ENCODE peak calls at places on chromosomes 2 and 18, in four cellular contexts. I is left lung, U is GM23338, T is RWPE1. R is an unnamed sample.

GRCh38 chr18:66966171-66966570 is 362.3 kb upstream of the CDH19 start:
- DNase-seq in T (no peak), I (no peak), U (no peak), R (no peak)

GRCh38 chr2:150557020-150557644 is 69.7 kb upstream of the RND3 start:
- DNase-seq in U (no peak), T (no peak), I (no peak), R (no peak)

GRCh38 chr2:171958475-171958874 is 36.2 kb downstream of the HAT1 start:
- DNase-seq in I (no peak), T (peak; percentile 3), U (no peak), R (no peak)

GRCh38 chr2:190759749-190760213 is 110.9 kb downstream of the NAB1 start:
- DNase-seq in U (no peak), T (peak; percentile 83), I (no peak), R (no peak)

GRCh38 chr2:105557021-105557420 is 158.2 kb upstream of the FHL2 start:
- DNase-seq in T (no peak), I (no peak), U (no peak), R (no peak)

GRCh38 chr2:233422050-233422639 is 67.9 kb downstream of the DGKD start:
- DNase-seq in I (peak; percentile 90), T (peak; percentile 41), U (no peak), R (no peak)

GRCh38 chr18:68316636-68317035 is 398.3 kb downstream of the TMX3 start:
- DNase-seq in T (no peak), I (no peak), U (peak; percentile 2), R (no peak)

GRCh38 chr2:232973336-232973735 is 39.7 kb downstream of the NGEF start:
- DNase-seq in I (no peak), U (no peak), T (no peak), R (peak; percentile 34)

GRCh38 chr2:208879666-208880065 is 473.1 kb downstream of the PTH2R start:
- DNase-seq in I (no peak), T (no peak), U (no peak), R (no peak)

GRCh38 chr2:165857881-165858280 is 63.8 kb upstream of the GALNT3 start:
- DNase-seq in U (no peak), T (no peak), I (no peak), R (no peak)

GRCh38 chr18:65352183-65352582 is 398.6 kb upstream of the CDH7 start:
- DNase-seq in U (no peak), I (no peak), T (no peak), R (no peak)

GRCh38 chr2:161217597-161218185 is 57.5 kb downstream of the TANK start:
- DNase-seq in I (no peak), T (no peak), U (no peak), R (no peak)

GRCh38 chr2:186561467-186562208 is 28.2 kb upstream of the ITGAV start:
- DNase-seq in U (peak; percentile 32), I (no peak), T (no peak), R (no peak)

GRCh38 chr2:138445227-138445626 is 56.3 kb upstream of the SPOPL start:
- DNase-seq in I (no peak), T (no peak), U (no peak), R (no peak)

GRCh38 chr2:160477032-160477431 is 16.6 kb downstream of the RBMS1 start:
- DNase-seq in U (no peak), I (no peak), T (no peak), R (no peak)

GRCh38 chr2:237482485-237482884 is 4.6 kb upstream of the MLPH start:
- DNase-seq in T (no peak), I (peak; percentile 93), U (no peak), R (no peak)

GRCh38 chr18:76256897-76257500 is 238.0 kb downstream of the ZNF516 start:
- DNase-seq in U (peak; percentile 71), T (peak; percentile 36), I (no peak), R (no peak)
- TF ChIP-seq CTCF in U (peak; percentile 78), T (peak; percentile 83), I (peak; percentile 44), R (peak; percentile 62)

DNA sequence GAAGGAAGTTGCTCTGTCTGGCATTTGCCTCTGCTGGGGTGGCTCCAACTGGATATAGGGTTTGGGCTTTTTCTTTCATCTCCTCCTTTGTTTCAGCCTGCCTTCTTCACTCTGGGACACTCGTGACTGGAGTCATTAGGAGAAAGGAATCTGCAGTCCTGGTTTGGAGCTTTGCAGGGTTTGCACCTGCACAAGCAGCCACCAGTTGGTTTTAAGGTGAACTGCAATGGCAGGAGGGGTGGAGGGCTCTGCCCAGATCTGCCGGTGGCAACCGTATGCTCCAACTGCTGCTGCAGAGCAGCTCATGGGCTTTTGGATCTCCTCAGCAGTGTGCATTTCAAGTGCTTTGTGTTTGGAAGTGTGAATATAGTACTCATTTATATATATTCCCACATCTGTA is 131.3 kb upstream of the MGAT5 start:
- DNase-seq in T (no peak), I (no peak), U (peak; percentile 64), R (no peak)
- TF ChIP-seq CTCF in T (no peak), I (no peak), U (peak; percentile 20), R (no peak)

GRCh38 chr2:95076705-95077520 is 44.7 kb downstream of the MRPS5 start:
- DNase-seq in T (peak; percentile 76), U (peak; percentile 93), I (peak; percentile 91), R (peak; percentile 60)
- TF ChIP-seq CTCF in T (peak; percentile 87), U (peak; percentile 77), I (peak; percentile 85), R (peak; percentile 90)

DNA sequence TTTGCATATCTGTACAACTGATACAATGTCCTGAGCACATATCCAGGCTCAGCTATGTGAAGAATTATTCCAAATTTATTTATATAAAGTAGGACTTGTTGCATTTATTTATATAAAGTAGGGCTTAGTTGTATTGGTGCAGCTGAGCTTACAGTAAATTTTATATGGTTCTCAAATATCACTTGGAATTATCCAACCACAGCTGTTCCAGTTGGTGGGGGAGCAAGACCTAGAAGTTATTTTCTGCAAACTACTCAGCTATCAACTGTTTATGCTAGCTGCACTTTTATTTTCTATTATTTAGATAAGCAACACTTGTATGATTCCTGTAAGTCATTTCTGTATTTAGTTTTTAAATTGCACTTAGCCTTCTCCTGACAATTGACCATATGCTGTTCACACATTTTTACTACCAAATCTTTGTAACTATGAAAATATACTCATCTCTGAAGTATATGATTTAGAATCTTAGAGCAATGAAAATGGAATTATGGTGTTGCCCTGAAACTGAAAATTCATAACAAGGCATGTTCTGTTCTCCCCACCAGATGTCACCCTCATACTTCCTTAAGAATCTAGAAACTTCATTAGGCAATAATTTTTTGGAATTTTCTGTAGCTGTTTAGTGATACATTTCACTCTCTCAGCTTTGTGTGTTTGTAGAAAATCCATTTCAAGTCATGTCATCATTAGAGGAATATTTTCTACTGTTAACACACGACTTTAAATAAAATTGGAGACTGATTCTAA is 157.0 kb upstream of the CBLN2 start:
- DNase-seq in T (peak; percentile 17), I (no peak), U (peak; percentile 62), R (no peak)
- TF ChIP-seq CTCF in T (peak; percentile 56), I (no peak), U (peak; percentile 87), R (peak; percentile 25)

GRCh38 chr2:139864821-139865302 is 1084.7 kb upstream of the NXPH2 start:
- DNase-seq in T (no peak), U (no peak), I (no peak), R (no peak)
- TF ChIP-seq CTCF in T (no peak), U (no peak), I (no peak), R (no peak)

GRCh38 chr2:201901770-201902169 is 95.4 kb downstream of the CDK15 start:
- DNase-seq in U (peak; percentile 67), I (no peak), T (no peak), R (no peak)

GRCh38 chr2:201900362-201900761 is 94.0 kb downstream of the CDK15 start:
- DNase-seq in U (no peak), I (no peak), T (no peak), R (no peak)

GRCh38 chr2:201908901-201909300 is 102.6 kb downstream of the CDK15 start:
- DNase-seq in I (no peak), U (no peak), T (no peak), R (no peak)

GRCh38 chr2:201907128-201907886 is 101.0 kb downstream of the CDK15 start:
- DNase-seq in U (no peak), T (no peak), I (no peak), R (no peak)

GRCh38 chr2:201904529-201905420 is 98.4 kb downstream of the CDK15 start:
- DNase-seq in U (peak; percentile 49), I (no peak), T (no peak), R (no peak)
- TF ChIP-seq CTCF in U (no peak), I (no peak), T (no peak), R (no peak)

DNA sequence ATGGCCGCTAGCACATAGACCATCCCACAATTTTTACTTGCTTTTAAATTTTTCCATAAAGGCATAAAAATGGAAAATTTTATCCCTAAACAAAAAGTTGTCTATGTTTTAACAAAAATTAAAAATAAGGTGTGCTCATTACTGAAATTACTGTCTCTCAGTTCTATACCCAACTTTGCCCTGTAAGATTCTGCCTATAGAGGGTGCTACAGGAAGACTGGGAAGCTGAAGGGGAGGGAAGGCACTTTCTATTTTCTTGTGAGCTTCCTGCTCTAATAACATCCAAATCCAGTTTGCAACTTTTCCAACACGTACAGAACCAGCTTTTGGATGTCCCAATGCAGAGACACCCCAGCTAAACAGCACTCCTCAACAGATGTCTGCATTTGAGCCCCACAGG is 666.9 kb downstream of the PLCL1 start:
- DNase-seq in U (peak; percentile 53), I (no peak), T (no peak), R (no peak)
- TF ChIP-seq CTCF in U (peak; percentile 72), I (no peak), T (no peak), R (no peak)

DNA sequence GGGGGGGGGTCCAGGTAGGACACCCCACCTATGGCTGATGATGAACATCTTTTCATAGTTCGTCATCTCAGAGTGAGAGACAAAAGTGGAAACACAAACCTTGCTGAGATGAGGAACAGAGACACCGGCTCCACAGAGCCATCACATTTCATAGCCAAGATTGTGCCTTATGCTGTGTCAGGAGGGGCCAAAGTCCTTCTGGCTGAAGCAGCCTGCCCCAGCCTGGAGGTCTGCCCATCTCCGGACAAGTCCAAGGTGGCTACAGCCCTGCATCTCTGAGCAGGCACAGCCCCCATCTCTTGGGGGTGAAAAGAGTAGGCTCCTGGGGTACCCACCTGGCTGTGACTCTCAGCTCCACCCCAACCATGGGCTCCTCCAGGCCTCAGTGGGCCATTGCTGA is 70.3 kb downstream of the ZBTB7C start:
- DNase-seq in U (no peak), T (no peak), I (no peak), R (no peak)
- TF ChIP-seq CTCF in U (no peak), T (no peak), I (no peak), R (no peak)

DNA sequence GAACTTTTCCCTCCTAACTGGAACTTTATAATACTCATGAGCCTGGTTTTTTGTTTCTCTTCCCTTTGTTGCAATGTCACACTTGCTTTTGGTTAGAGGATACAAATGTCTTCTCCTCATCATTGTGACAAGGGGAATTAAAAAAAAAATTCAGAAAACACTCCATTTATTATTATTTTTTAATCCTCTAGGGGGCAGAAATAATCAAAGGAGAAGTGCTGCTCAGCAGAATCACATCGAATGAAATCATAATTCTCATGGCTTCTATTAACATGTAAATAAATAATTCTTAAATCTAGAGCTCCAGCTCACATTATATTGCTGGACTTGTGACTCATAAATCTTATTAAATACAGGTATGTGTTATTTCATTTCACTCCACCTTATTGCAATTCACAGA is 273.8 kb downstream of the TRIB2 start:
- DNase-seq in T (no peak), I (no peak), U (no peak), R (no peak)
- TF ChIP-seq CTCF in T (peak; percentile 18), I (peak; percentile 33), U (peak; percentile 55), R (no peak)

DNA sequence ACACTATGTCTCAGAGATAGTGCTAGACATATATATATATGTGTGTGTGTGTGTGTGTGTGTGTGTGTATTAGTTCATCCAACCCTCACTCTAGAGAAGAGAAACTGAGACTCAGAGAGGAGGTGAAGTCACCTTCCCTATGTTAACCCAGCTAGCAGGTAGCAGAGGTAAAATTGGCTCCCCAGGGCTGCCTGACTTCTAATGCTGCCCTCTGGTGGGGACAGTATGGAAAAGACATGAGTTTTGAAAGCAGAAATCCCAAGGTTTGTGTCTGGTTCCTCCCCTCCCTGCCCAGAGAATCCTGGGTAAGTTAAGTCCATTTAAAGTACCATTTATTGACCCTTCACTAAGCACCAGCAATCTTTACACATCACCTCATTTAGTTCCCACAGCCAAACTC is 137.7 kb downstream of the THNSL2 start:
- DNase-seq in U (peak; percentile 78), I (no peak), T (peak; percentile 20), R (no peak)
- TF ChIP-seq CTCF in U (peak; percentile 73), I (no peak), T (no peak), R (no peak)